ENCODE peak calls at places on chromosomes 13 and 19, in four cellular contexts. V, E, R and O are unnamed samples.

GRCh38 chr19:56333506-56333905 is 18.9 kb upstream of the ZSCAN5A start:
- DNase-seq in V (peak; percentile 37), E (peak; percentile 58), R (peak; percentile 67), O (no peak)

GRCh38 chr19:41530761-41531301 is 45.1 kb upstream of the CEACAM21 start:
- DNase-seq in V (no peak), E (no peak), R (no peak), O (no peak)

GRCh38 chr19:39321832-39322176 is 1.1 kb upstream of the LRFN1 start:
- DNase-seq in V (no peak), E (no peak), R (no peak), O (no peak)

GRCh38 chr19:39168258-39169142 is 28.3 kb upstream of the NCCRP1 start:
- DNase-seq in V (no peak), E (no peak), R (no peak), O (no peak)

GRCh38 chr13:77522444-77522843 is 13.1 kb upstream of the SCEL start:
- DNase-seq in V (no peak), E (no peak), R (no peak), O (no peak)

GRCh38 chr19:15177269-15178116 is 23.3 kb downstream of the NOTCH3 start:
- DNase-seq in V (peak; percentile 92), E (peak; percentile 76), R (peak; percentile 54), O (peak; percentile 4)

GRCh38 chr13:104586010-104586746 is 1520.0 kb upstream of the SLC10A2 start:
- DNase-seq in V (no peak), E (no peak), R (no peak), O (no peak)

GRCh38 chr13:36787181-36787580 is 31.8 kb upstream of the RFXAP start:
- DNase-seq in V (no peak), E (no peak), R (no peak), O (no peak)

GRCh38 chr13:105974380-105974779 is 561.1 kb downstream of the EFNB2 start:
- DNase-seq in V (no peak), E (no peak), R (no peak), O (no peak)

GRCh38 chr19:14809272-14810057 is 25.5 kb downstream of the OR7A5 start:
- DNase-seq in V (no peak), E (no peak), R (peak; percentile 25), O (no peak)

GRCh38 chr13:37868691-37869505 is 674 bp downstream of the TRPC4 start:
- DNase-seq in V (peak; percentile 30), E (no peak), R (no peak), O (no peak)

GRCh38 chr19:37333457-37333856 is 37.4 kb upstream of the ZNF527 start:
- DNase-seq in V (no peak), E (no peak), R (no peak), O (no peak)

GRCh38 chr19:4724252-4724514 is 541 bp upstream of the DPP9 start:
- DNase-seq in V (no peak), E (no peak), R (no peak), O (no peak)

GRCh38 chr19:42018503-42019193 is 24.6 kb upstream of the ATP1A3 start:
- DNase-seq in V (no peak), E (peak; percentile 76), R (no peak), O (no peak)

GRCh38 chr13:62931901-62932883 is 1516.5 kb upstream of the PCDH20 start:
- DNase-seq in V (no peak), E (no peak), R (no peak), O (no peak)

GRCh38 chr19:45420871-45421270 is 2.8 kb downstream of the ERCC1 start:
- DNase-seq in V (no peak), E (no peak), R (no peak), O (no peak)

GRCh38 chr13:73556902-73557301 is 498.1 kb downstream of the KLF5 start:
- DNase-seq in V (no peak), E (no peak), R (no peak), O (no peak)
- TF ChIP-seq TCF7 in V (no peak), E (no peak), R (no peak), O (no peak)

GRCh38 chr13:113962975-113963374 is 10.9 kb downstream of the C13orf46 start:
- DNase-seq in V (no peak), E (no peak), R (no peak), O (no peak)
- TF ChIP-seq TCF7 in V (no peak), E (no peak), R (no peak), O (no peak)

DNA sequence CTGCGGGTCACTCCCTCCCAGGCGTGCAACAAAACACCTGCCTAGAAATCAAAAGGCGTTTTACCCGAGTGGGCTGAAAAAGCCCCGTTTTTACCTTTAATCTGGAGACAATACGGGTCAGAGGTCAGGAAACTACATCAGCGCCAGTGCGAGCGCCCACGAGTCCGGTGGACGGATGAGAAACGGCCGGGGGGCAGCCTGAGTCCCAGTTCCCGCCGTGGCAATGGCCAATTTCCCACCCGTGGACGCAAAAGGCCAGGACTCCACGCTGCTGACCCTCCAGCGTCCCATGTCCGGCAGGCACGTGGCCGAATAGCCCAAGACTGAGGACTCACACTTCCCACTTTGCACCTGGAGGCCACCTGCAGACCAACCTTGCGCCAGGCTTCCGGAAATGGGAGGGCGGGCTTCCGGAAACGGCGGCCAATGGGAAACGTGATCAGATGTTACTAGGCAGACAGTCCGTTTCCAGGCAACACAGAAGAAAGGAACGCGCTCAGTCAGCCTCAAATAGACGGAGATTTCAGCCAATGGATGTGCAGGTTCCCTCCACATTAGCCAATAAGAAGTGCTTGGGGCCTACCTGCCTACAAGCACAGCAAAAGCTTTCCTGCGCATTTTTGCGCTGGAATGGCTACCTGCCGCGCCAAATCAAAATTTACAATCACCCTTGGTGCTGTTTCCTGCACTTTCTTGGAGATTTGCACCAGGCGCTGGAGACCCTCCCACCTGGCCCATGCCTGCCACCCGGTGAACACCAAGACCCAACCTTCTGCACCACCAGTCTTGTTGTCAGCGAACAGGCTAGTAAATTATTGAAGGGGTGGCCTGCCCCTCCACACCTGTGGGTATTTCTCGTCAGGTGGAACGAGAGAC is 47.4 kb downstream of the ZFP14 start:
- DNase-seq in V (peak; percentile 96), E (peak; percentile 26), R (no peak), O (peak; percentile 69)
- TF ChIP-seq TCF7 in V (peak; percentile 83), E (no peak), R (no peak), O (no peak)

GRCh38 chr13:48235100-48235813 is 2.3 kb downstream of the ITM2B start:
- DNase-seq in V (no peak), E (no peak), R (no peak), O (peak; percentile 45)
- TF ChIP-seq TCF7 in V (no peak), E (no peak), R (no peak), O (no peak)

GRCh38 chr13:97562962-97563361 is 129.0 kb downstream of the RAP2A start:
- DNase-seq in V (no peak), E (no peak), R (no peak), O (no peak)

GRCh38 chr13:97568850-97569249 is 134.9 kb downstream of the RAP2A start:
- DNase-seq in V (no peak), E (no peak), R (no peak), O (no peak)

GRCh38 chr13:97564929-97565328 is 131.0 kb downstream of the RAP2A start:
- DNase-seq in V (no peak), E (no peak), R (no peak), O (no peak)

GRCh38 chr13:97566907-97567306 is 132.9 kb downstream of the RAP2A start:
- DNase-seq in V (no peak), E (no peak), R (no peak), O (no peak)

DNA sequence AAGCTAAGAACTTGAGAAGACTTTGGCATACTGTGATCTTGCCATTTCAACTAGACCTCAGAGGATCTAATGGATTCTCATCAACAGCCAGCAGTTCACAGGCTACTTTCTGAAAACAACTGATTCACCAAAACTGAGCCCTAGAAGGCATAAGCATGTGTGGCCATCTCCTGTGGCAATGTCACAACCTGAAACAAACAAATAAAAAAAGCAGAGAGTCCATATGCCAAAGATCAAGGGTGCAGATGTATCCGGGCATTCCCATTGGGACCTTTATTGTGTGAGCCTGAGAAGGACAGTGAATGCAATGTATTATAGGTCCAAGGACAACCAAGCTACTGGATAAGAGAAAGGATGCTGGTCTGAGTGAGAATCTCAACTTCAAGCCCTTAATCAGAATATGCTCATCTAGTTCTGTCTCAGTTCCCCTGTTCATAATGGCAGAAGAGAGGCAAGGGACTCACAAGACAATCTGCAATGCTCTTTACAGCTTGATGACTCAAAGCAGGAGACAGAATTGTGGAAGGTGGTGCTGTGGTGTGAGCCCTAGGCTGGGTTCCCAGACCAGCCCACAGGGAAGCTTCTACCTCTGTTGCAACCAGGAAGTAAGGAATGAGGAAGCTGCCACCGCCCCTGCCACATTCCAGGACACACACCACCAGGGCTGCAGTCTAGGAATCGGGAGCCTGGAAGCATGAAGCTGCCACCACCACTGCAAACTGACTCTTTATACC is 133.7 kb downstream of the RAP2A start:
- DNase-seq in V (no peak), E (no peak), R (peak; percentile 54), O (peak; percentile 37)
- TF ChIP-seq TCF7 in V (no peak), E (no peak), R (no peak), O (no peak)

GRCh38 chr13:110306960-110307696 is at the start of the genes COL4A1 and COL4A2:
- DNase-seq in V (peak; percentile 76), E (no peak), R (no peak), O (no peak)
- TF ChIP-seq TCF7 in V (no peak), E (no peak), R (no peak), O (no peak)

GRCh38 chr19:46892252-46893179 is 31.7 kb downstream of the ARHGAP35 start:
- DNase-seq in V (no peak), E (no peak), R (no peak), O (peak; percentile 48)
- TF ChIP-seq TCF7 in V (no peak), E (no peak), R (no peak), O (no peak)

DNA sequence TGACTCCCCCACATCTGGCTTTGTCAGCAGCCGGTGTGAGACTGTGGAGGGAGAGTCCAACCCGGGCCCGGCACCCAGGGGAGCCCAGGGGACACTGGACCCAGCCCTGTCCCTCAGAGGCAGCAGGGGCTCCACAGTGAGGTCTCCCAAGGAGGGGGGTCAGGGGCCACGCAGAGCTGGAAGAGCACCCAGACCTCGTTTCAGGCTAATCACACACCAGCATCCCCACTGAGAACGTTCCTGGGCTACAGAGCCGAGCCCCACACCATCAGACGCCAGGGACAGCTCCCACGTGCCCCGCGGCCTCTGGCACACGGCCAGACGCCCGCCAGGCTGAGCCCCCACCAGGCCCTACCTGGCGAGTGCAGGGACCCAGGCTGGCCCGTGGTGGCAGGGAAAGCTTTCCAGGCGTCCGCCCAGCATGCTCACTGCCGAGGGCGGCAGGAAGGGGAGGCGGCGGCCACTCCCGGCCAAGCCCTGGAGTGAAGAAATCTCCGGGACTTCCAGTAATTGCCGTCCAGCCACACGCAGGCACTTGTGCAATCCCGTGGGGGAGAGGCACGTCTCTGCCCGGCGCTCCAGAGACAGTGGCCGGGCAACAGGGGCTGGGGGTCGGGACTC is 19.2 kb downstream of the SBNO2 start:
- DNase-seq in V (no peak), E (no peak), R (peak; percentile 67), O (no peak)
- TF ChIP-seq TCF7 in V (no peak), E (no peak), R (no peak), O (no peak)

GRCh38 chr13:29888306-29888705 is 37.9 kb upstream of the UBL3 start:
- DNase-seq in V (no peak), E (no peak), R (no peak), O (no peak)

GRCh38 chr13:29885967-29886366 is 35.5 kb upstream of the UBL3 start:
- DNase-seq in V (no peak), E (no peak), R (no peak), O (no peak)

GRCh38 chr13:29886446-29886845 is 36.0 kb upstream of the UBL3 start:
- DNase-seq in V (no peak), E (no peak), R (no peak), O (no peak)

GRCh38 chr13:29887030-29887557 is 36.7 kb upstream of the UBL3 start:
- DNase-seq in V (no peak), E (no peak), R (no peak), O (no peak)

GRCh38 chr13:29887651-29888050 is 37.2 kb upstream of the UBL3 start:
- DNase-seq in V (no peak), E (no peak), R (no peak), O (no peak)
- TF ChIP-seq TCF7 in V (no peak), E (no peak), R (no peak), O (no peak)